ENCODE peak calls at places on chromosome 22, in seven cellular contexts. I, P, E, S, T, V and H are unnamed samples.

GRCh38 chr22:46357186-46357500 is 21.6 kb downstream of the TRMU start:
- DNase-seq in I (no peak), P (no peak), E (no peak), S (no peak), T (no peak), V (no peak), H (no peak)

GRCh38 chr22:25067851-25068421 is 115.4 kb downstream of the KIAA1671 start:
- DNase-seq in I (no peak), P (no peak), E (no peak), S (no peak), T (no peak), V (no peak), H (no peak)

GRCh38 chr22:23457586-23457985 is 122.5 kb downstream of the IGLL1 start:
- DNase-seq in I (no peak), P (no peak), E (no peak), S (no peak), T (no peak), V (no peak), H (no peak)

GRCh38 chr22:45678961-45679912 is 7.6 kb downstream of the ATXN10 start:
- DNase-seq in I (peak; percentile 32), P (no peak), E (no peak), S (no peak), T (peak; percentile 73), V (no peak), H (no peak)

GRCh38 chr22:45576273-45576625 is 73.6 kb downstream of the FBLN1 start:
- DNase-seq in I (no peak), P (no peak), E (no peak), S (no peak), T (no peak), V (no peak), H (no peak)

GRCh38 chr22:23183107-23183698 is 2.9 kb downstream of the BCR start:
- DNase-seq in I (peak; percentile 43), P (peak; percentile 96), E (no peak), S (peak; percentile 36), T (peak; percentile 66), V (no peak), H (no peak)

GRCh38 chr22:22121445-22121844 is 123.1 kb upstream of the VPREB1 start:
- DNase-seq in I (no peak), P (no peak), E (no peak), S (no peak), T (no peak), V (no peak), H (no peak)

GRCh38 chr22:46542011-46542985 is 4.9 kb upstream of the CELSR1 start:
- DNase-seq in I (peak; percentile 47), P (peak; percentile 87), E (peak; percentile 95), S (no peak), T (peak; percentile 56), V (peak; percentile 80), H (peak; percentile 85)

GRCh38 chr22:45692549-45692948 is 20.9 kb downstream of the ATXN10 start:
- DNase-seq in I (no peak), P (no peak), E (no peak), S (peak; percentile 52), T (peak; percentile 59), V (no peak), H (no peak)

GRCh38 chr22:46070215-46070721 is 80.1 kb upstream of the PPARA start:
- DNase-seq in I (no peak), P (peak; percentile 69), E (no peak), S (no peak), T (peak; percentile 75), V (peak; percentile 89), H (no peak)

GRCh38 chr22:48832592-48832991 is 995.1 kb downstream of the BRD1 start:
- DNase-seq in I (no peak), P (no peak), E (no peak), S (no peak), T (no peak), V (no peak), H (no peak)

GRCh38 chr22:32103648-32104326 is 55.3 kb downstream of the C22orf42 start:
- DNase-seq in I (no peak), P (peak; percentile 21), E (no peak), S (no peak), T (peak; percentile 5), V (no peak), H (no peak)

GRCh38 chr22:41446057-41446501 is 522 bp downstream of the TOB2 start:
- DNase-seq in I (no peak), P (peak; percentile 29), E (no peak), S (no peak), T (no peak), V (peak; percentile 70), H (no peak)

GRCh38 chr22:30208631-30209603 is 37.6 kb downstream of the LIF start:
- DNase-seq in I (peak; percentile 89), P (no peak), E (no peak), S (no peak), T (peak; percentile 82), V (no peak), H (no peak)

GRCh38 chr22:25777870-25778269 is 35.9 kb downstream of the MYO18B start:
- DNase-seq in I (peak; percentile 71), P (peak; percentile 44), E (no peak), S (peak; percentile 29), T (peak; percentile 49), V (no peak), H (no peak)

GRCh38 chr22:42414565-42415298 is 17.5 kb downstream of the NFAM1 start:
- DNase-seq in I (no peak), P (no peak), E (no peak), S (no peak), T (no peak), V (no peak), H (no peak)

GRCh38 chr22:40044870-40045834 is 50.4 kb downstream of the FAM83F start:
- DNase-seq in I (peak; percentile 11), P (peak; percentile 79), E (peak; percentile 87), S (no peak), T (no peak), V (peak; percentile 76), H (peak; percentile 74)

GRCh38 chr22:22751043-22751603 is 106.7 kb downstream of the GGTLC2 start:
- DNase-seq in I (no peak), P (no peak), E (no peak), S (no peak), T (no peak), V (no peak), H (no peak)

GRCh38 chr22:23763579-23764331 is 965 bp downstream of the C22orf15 start:
- DNase-seq in I (no peak), P (peak; percentile 69), E (peak; percentile 73), S (no peak), T (no peak), V (no peak), H (no peak)

GRCh38 chr22:39776295-39776694 is 117.3 kb downstream of the ENTHD1 start:
- DNase-seq in I (no peak), P (no peak), E (no peak), S (no peak), T (no peak), V (no peak), H (no peak)

GRCh38 chr22:42473484-42474193 is 41.4 kb upstream of the NFAM1 start:
- DNase-seq in I (peak; percentile 62), P (peak; percentile 84), E (no peak), S (peak; percentile 36), T (peak; percentile 68), V (no peak), H (no peak)

DNA sequence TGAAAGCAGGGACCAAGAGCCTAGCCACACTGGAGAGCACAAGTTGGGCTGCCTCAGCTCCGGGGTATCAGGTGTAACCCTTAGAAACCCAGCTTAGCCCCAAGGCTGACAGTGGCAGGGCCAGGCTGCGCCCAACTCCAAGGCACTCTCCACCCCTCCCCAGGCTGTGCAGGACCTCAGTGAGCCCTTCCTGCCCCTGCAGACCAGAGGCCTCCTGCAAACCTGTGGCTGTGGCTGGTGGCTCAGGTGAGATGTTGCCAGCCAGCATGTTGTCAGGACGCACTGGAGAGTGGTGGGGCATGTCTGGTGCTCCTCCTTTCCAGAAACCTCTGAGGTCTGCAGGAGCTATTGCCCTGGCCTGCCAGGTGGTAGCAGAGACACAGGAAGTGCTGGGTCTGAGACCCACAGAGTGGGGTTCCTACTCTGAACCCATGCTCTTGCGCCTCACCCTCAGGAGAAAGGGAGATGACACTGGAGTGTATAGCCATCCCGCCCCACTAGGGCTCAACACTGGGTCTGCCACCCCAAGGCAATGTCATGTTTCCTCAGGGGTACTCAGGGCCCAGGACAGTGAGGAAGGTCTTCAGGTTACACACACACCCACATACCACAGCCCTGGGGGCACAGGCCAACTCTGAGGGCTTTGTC is 2.4 kb upstream of the SCARF2 start:
- DNase-seq in I (no peak), P (no peak), E (peak; percentile 40), S (no peak), T (no peak), V (peak; percentile 38), H (no peak)
- TF ChIP-seq CTCF in I (no peak), P (no peak), E (no peak), S (no peak), T (no peak), V (no peak), H (no peak)

DNA sequence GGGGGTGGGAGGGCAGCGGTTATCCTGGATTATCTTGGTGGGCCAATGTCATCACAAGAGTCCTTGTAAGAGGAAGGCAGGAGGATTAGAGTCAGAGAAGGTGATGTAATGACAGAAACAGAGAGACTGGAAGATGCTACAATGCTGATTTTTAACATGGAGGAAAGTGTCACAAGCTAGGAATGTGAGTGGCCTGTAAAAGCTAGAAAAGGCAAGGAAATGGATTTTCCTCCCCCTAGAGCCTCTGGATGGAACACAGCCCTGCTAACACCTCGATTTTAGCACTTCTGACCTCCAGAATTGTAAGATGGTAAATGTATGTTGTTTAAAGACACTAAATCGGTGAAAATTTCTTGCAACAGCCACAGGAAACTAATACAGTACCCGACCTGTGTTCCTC is 109.3 kb downstream of the MN1 start:
- DNase-seq in I (no peak), P (no peak), E (no peak), S (no peak), T (peak; percentile 48), V (no peak), H (no peak)
- TF ChIP-seq CTCF in I (peak; percentile 26), P (no peak), E (no peak), S (peak; percentile 11), T (peak; percentile 44), V (no peak), H (no peak)

DNA sequence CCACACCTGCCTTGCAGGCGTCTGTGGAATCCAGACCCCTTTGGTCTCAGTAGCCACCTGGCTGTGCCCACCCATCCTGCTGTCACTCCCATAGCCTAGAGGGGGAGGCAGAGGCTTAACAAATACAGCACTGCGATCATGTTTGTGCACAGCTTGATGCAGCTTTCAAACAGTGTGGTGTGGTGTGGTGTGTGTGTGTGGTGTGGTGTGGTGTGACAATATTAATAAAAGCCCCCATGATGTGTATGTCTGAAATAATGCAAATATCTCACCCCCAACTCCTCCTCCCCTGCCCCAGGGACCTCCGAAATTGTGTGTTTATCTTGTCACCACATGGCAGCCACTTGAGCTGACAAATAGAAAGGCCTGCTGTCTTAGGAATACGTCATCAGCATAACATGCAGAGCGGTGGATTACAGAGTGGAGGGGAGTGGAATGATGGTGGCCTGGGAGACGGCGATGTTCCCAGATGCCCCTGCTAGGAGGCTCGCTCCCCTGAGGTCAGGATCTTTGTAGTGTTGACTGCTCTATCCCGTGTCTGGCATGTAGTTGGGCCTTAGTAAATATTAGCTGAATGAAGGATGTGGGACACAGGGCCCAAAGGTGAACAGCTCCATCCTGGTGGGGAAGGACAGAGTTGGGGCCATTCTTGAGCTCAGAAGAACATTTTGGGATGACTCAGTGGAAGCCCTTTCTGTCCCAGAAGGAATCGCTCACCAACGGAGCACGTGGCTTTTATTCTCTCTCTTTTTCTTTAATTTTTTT is 2.8 kb downstream of the PDXP start:
- DNase-seq in I (peak; percentile 60), P (peak; percentile 28), E (no peak), S (peak; percentile 43), T (peak; percentile 78), V (no peak), H (no peak)
- TF ChIP-seq CTCF in I (peak; percentile 77), P (peak; percentile 43), E (peak; percentile 35), S (peak; percentile 69), T (peak; percentile 71), V (peak; percentile 26), H (peak; percentile 50)

GRCh38 chr22:38494939-38495338 is 11.2 kb downstream of the DDX17 start:
- DNase-seq in I (peak; percentile 10), P (no peak), E (no peak), S (no peak), T (no peak), V (no peak), H (no peak)
- TF ChIP-seq CTCF in I (peak; percentile 39), P (no peak), E (no peak), S (no peak), T (peak; percentile 2), V (no peak), H (peak; percentile 53)